ENCODE peak calls at places on chromosomes 4 and X, in four cellular contexts. One of them, this sample, is unnamed.

GRCh38 chrX:154317391-154318000 is 21.9 kb downstream of the TKTL1 start:
- DNase-seq in endothelial cell of umbilical vein: peak; percentile 14
- DNase-seq in K562: peak; percentile 35
- DNase-seq in A549: peak; percentile 39
- DNase-seq in this sample: no peak

GRCh38 chrX:16993791-16994318 is 47.4 kb downstream of the REPS2 start:
- DNase-seq in endothelial cell of umbilical vein: no peak
- DNase-seq in K562: no peak
- DNase-seq in A549: no peak
- DNase-seq in this sample: peak; percentile 8

GRCh38 chrX:9171841-9172240 is 137.9 kb upstream of the FAM9B start:
- DNase-seq in K562: no peak
- DNase-seq in endothelial cell of umbilical vein: peak; percentile 1
- DNase-seq in A549: no peak
- DNase-seq in this sample: no peak

GRCh38 chr4:84879651-84880200 is 86.8 kb downstream of the WDFY3 start:
- DNase-seq in endothelial cell of umbilical vein: peak; percentile 78
- DNase-seq in K562: no peak
- DNase-seq in A549: no peak
- DNase-seq in this sample: no peak

GRCh38 chr4:76219299-76220055 is 5.9 kb upstream of the SCARB2 start:
- DNase-seq in endothelial cell of umbilical vein: no peak
- DNase-seq in K562: no peak
- DNase-seq in A549: no peak
- DNase-seq in this sample: peak; percentile 57

GRCh38 chrX:275967-276587 is 5.1 kb upstream of the PLCXD1 start:
- DNase-seq in K562: peak; percentile 79
- DNase-seq in endothelial cell of umbilical vein: no peak
- DNase-seq in A549: peak; percentile 93
- DNase-seq in this sample: peak; percentile 71

GRCh38 chr4:110515676-110516075 is 39.7 kb downstream of the ENPEP start:
- DNase-seq in A549: no peak
- DNase-seq in endothelial cell of umbilical vein: no peak
- DNase-seq in K562: no peak
- DNase-seq in this sample: peak; percentile 4

GRCh38 chrX:32893751-32894150 is 317.6 kb downstream of the DMD start:
- DNase-seq in K562: no peak
- DNase-seq in endothelial cell of umbilical vein: no peak
- DNase-seq in A549: no peak
- DNase-seq in this sample: no peak

GRCh38 chr4:141684785-141685184 is 48.4 kb downstream of the IL15 start:
- DNase-seq in K562: no peak
- DNase-seq in A549: no peak
- DNase-seq in endothelial cell of umbilical vein: peak; percentile 42
- DNase-seq in this sample: no peak

GRCh38 chr4:20464381-20464780 is 212.7 kb downstream of the SLIT2 start:
- DNase-seq in K562: no peak
- DNase-seq in A549: no peak
- DNase-seq in endothelial cell of umbilical vein: peak; percentile 23
- DNase-seq in this sample: no peak

GRCh38 chr4:128335541-128335940 is 47.9 kb upstream of the PGRMC2 start:
- DNase-seq in endothelial cell of umbilical vein: no peak
- DNase-seq in K562: no peak
- DNase-seq in A549: no peak
- DNase-seq in this sample: no peak

GRCh38 chrX:135931644-135932487 is 38.4 kb downstream of the SAGE1 start:
- DNase-seq in K562: peak; percentile 56
- DNase-seq in A549: no peak
- DNase-seq in endothelial cell of umbilical vein: peak; percentile 5
- DNase-seq in this sample: peak; percentile 45

GRCh38 chr4:173538148-173538902 is 8.3 kb upstream of the HAND2 start:
- DNase-seq in K562: no peak
- DNase-seq in endothelial cell of umbilical vein: no peak
- DNase-seq in A549: no peak
- DNase-seq in this sample: peak; percentile 94
- H3K4me3 ChIP-seq in K562: peak overlapping the region; percentile 3
- H3K4me3 ChIP-seq in endothelial cell of umbilical vein: no peak overlapping the region
- H3K4me3 ChIP-seq in A549: peak overlapping the region; percentile 41
- H3K4me3 ChIP-seq in this sample: peak overlapping the region; percentile 66

GRCh38 chr4:40837094-40837870 is 87.5 kb downstream of the NSUN7 start:
- DNase-seq in K562: no peak
- DNase-seq in A549: no peak
- DNase-seq in endothelial cell of umbilical vein: no peak
- DNase-seq in this sample: no peak
- TF ChIP-seq MYC in K562: no peak
- TF ChIP-seq MYC in A549: no peak
- TF ChIP-seq MYC in endothelial cell of umbilical vein: no peak
- TF ChIP-seq MYC in this sample: no peak

GRCh38 chrX:13653022-13653693 is at the start of gene TCEANC:
- DNase-seq in endothelial cell of umbilical vein: peak; percentile 95
- DNase-seq in K562: peak; percentile 92
- DNase-seq in A549: peak; percentile 90
- DNase-seq in this sample: peak; percentile 97
- H3K4me3 ChIP-seq in endothelial cell of umbilical vein: peak within 1 kb of the TSS; percentile 89
- H3K4me3 ChIP-seq in K562: peak within 1 kb of the TSS; percentile 67
- H3K4me3 ChIP-seq in A549: peak within 1 kb of the TSS; percentile 58
- H3K4me3 ChIP-seq in this sample: peak within 1 kb of the TSS; percentile 82

DNA sequence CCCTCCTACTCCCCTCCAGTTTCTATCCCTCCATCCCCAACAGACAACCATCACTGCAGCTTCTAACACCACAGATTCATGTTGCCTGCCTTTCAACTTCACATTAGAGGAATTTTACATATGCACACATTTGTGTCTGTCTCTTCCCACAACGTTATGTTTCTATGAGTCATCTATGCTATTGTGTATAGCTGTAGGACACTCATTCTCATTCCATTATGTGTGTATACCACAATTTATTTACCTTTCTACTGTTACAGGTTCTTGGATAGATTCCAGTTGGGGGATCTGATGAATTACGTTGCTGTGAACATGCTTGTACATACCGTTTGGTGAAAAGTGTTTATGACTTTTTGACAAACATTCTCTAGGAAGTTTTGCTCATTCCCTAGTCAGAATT is 58.8 kb upstream of the TRPC3 start:
- DNase-seq in endothelial cell of umbilical vein: no peak
- DNase-seq in K562: no peak
- DNase-seq in A549: no peak
- DNase-seq in this sample: no peak
- TF ChIP-seq MYC in endothelial cell of umbilical vein: no peak
- TF ChIP-seq MYC in K562: no peak
- TF ChIP-seq MYC in A549: no peak
- TF ChIP-seq MYC in this sample: no peak

GRCh38 chr4:3707423-3708102 is 58.6 kb upstream of the ADRA2C start:
- DNase-seq in K562: no peak
- DNase-seq in A549: no peak
- DNase-seq in endothelial cell of umbilical vein: no peak
- DNase-seq in this sample: no peak
- H3K4me3 ChIP-seq in K562: no peak overlapping the region
- H3K4me3 ChIP-seq in A549: no peak overlapping the region
- H3K4me3 ChIP-seq in endothelial cell of umbilical vein: no peak overlapping the region
- H3K4me3 ChIP-seq in this sample: no peak overlapping the region